ENCODE peak calls at places on chromosome 18, in six cellular contexts. L is HCT116, V is transverse colon, I is body of pancreas, Y is heart left ventricle, G is tibial nerve. H is an unnamed sample.

GRCh38 chr18:68428026-68428425 is 286.9 kb downstream of the TMX3 start:
- DNase-seq in L (no peak), V (no peak), I (no peak), Y (no peak), G (no peak), H (no peak)

GRCh38 chr18:75923169-75923568 is 495.7 kb upstream of the SMIM21 start:
- DNase-seq in L (peak; percentile 10), V (peak; percentile 26), I (peak; percentile 76), Y (peak; percentile 80), G (peak; percentile 20), H (peak; percentile 1)

GRCh38 chr18:51193621-51194287 is 3.7 kb downstream of the MEX3C start:
- DNase-seq in L (no peak), V (no peak), I (no peak), Y (no peak), G (no peak), H (no peak)

GRCh38 chr18:57660961-57661360 is 39.3 kb upstream of the NARS1 start:
- DNase-seq in L (no peak), V (no peak), I (no peak), Y (no peak), G (no peak), H (no peak)

GRCh38 chr18:58027341-58027740 is 16.7 kb upstream of the NEDD4L start:
- DNase-seq in L (no peak), V (no peak), I (peak; percentile 56), Y (no peak), G (no peak), H (no peak)

GRCh38 chr18:68447286-68447685 is 267.6 kb downstream of the TMX3 start:
- DNase-seq in L (no peak), V (no peak), I (no peak), Y (no peak), G (no peak), H (no peak)

GRCh38 chr18:9971313-9971920 is 57.6 kb downstream of the VAPA start:
- DNase-seq in L (peak; percentile 60), V (peak; percentile 78), I (peak; percentile 84), Y (peak; percentile 73), G (peak; percentile 78), H (peak; percentile 44)

GRCh38 chr18:63132819-63133200 is 186.8 kb downstream of the BCL2 start:
- DNase-seq in L (no peak), V (peak; percentile 60), I (peak; percentile 48), Y (no peak), G (no peak), H (no peak)

GRCh38 chr18:72542993-72543361 is 1.2 kb downstream of the CBLN2 start:
- DNase-seq in L (no peak), V (no peak), I (no peak), Y (no peak), G (no peak), H (no peak)

GRCh38 chr18:8947576-8947975 is 154.9 kb upstream of the NDUFV2 start:
- DNase-seq in L (no peak), V (no peak), I (no peak), Y (no peak), G (no peak), H (no peak)

GRCh38 chr18:50793641-50794565 is 25.9 kb downstream of the MRO start:
- DNase-seq in L (no peak), V (no peak), I (no peak), Y (no peak), G (no peak), H (no peak)

GRCh38 chr18:53416985-53417384 is 807.5 kb downstream of the MBD2 start:
- DNase-seq in L (no peak), V (no peak), I (no peak), Y (no peak), G (no peak), H (no peak)
- TF ChIP-seq POLR2A in L (no peak), V (no peak), I (no peak), Y (no peak), G (no peak), H (no peak)

DNA sequence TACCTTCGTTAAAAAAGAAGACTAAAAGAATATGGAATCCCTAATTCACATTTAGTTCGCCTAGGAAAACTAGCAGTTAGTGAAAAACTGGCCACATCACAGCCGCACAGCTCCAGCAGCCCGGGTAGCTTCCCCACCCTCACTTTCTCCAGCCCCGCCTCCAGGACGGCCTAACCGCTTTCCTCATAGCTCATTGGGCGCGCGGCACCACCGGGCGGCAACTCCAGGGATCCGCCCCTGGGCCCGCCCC is 193 bp upstream of the MIB1 start:
- DNase-seq in L (no peak), V (peak; percentile 99), I (no peak), Y (peak; percentile 99), G (peak; percentile 98), H (peak; percentile 72)
- TF ChIP-seq POLR2A in L (no peak), V (no peak), I (no peak), Y (no peak), G (no peak), H (no peak)

DNA sequence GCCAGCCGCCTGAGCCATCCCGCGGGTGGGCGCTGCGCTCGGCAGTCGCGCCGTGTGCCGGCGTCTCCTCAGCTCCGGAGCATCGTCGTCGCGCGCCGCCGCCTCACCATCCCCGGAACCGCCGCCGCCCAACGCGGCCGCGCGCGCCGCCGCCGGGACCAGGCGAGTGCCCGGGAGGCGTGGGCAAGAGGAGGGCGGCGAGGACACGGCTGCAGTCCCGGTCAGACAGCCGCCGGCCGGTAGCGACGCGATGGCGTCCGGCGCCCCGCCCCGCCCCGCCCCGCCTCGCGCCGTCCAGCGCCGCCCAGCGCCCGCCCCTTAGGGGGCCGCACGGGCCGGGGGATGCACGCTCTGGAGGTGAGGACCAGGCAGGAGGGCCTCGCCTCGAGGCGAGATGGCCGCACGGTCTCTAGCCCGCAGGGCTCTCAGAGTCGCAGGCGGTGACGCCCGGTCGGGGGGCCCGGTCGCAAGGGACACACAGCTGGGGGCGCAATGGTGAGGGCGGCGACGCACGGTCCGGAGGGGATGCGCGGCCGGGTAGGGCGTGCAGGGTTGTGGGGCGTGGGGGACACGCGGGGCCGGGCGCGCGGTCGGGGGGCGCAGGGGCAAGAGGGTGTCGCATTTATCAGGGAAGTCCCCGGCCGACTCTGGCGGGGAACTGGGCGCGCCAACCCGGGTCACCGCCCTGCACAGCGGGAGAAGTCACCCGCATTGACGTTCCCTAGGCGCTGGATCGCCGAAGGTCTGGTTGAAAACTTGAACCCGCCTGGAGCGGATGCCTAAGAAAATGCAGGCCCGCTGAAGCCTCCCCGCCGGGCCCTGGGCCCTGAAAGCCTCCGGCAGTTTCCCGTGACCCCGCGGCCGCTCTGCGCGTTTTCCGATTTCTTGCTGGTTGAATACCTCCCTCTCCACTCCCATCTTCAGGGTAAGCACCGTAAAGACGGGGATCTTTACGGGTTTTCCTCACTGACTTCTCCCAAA is at the start of gene SPIRE1:
- DNase-seq in L (no peak), V (peak; percentile 70), I (peak; percentile 80), Y (peak; percentile 86), G (peak; percentile 59), H (peak; percentile 69)
- TF ChIP-seq POLR2A in L (peak; percentile 47), V (peak; percentile 25), I (peak; percentile 57), Y (no peak), G (peak; percentile 81), H (peak; percentile 69)

GRCh38 chr18:74797577-74798151 is 200.0 kb downstream of the ZNF407 start:
- DNase-seq in L (peak; percentile 28), V (no peak), I (no peak), Y (no peak), G (no peak), H (no peak)
- TF ChIP-seq POLR2A in L (no peak), V (no peak), I (no peak), Y (no peak), G (no peak), H (no peak)